ENCODE peak calls at places on chromosomes 12 and 14, in five cellular contexts. R is nephron progenitor cell, Q is neural progenitor cell, N is astrocyte, L is psoas muscle. G is an unnamed sample.

GRCh38 chr14:92726135-92726932 is 22.1 kb downstream of the LGMN start:
- DNase-seq in Q (no peak), R (no peak), L (peak; percentile 69), N (peak; percentile 89), G (peak; percentile 94)

GRCh38 chr12:54215990-54216579 is 27.3 kb upstream of the SMUG1 start:
- DNase-seq in N (no peak), R (no peak), L (no peak), Q (no peak), G (no peak)

GRCh38 chr12:81208193-81208946 is 130.5 kb downstream of the ACSS3 start:
- DNase-seq in L (no peak), R (no peak), Q (peak; percentile 47), N (no peak), G (no peak)

GRCh38 chr12:124588689-124589318 is 21.4 kb upstream of the NCOR2 start:
- DNase-seq in R (no peak), N (peak; percentile 81), Q (no peak), L (peak; percentile 58), G (peak; percentile 80)

GRCh38 chr12:27787559-27787958 is 7.5 kb upstream of the MANSC4 start:
- DNase-seq in N (no peak), R (no peak), Q (no peak), L (no peak), G (no peak)

GRCh38 chr14:92161521-92161920 is 39.8 kb downstream of the CPSF2 start:
- DNase-seq in L (no peak), N (no peak), Q (no peak), R (no peak), G (no peak)

GRCh38 chr12:20798561-20798960 is 11.9 kb upstream of the SLCO1B3 start:
- DNase-seq in Q (peak; percentile 56), N (peak; percentile 2), L (no peak), R (no peak), G (no peak)

GRCh38 chr14:60327447-60328331 is 78.7 kb downstream of the PPM1A start:
- DNase-seq in L (peak; percentile 50), Q (peak; percentile 43), N (peak; percentile 11), R (peak; percentile 41), G (no peak)

GRCh38 chr14:65850429-65851145 is 438.1 kb downstream of the FUT8 start:
- DNase-seq in R (no peak), N (no peak), Q (no peak), L (no peak), G (no peak)

GRCh38 chr12:49750027-49750977 is 8.9 kb downstream of the TMBIM6 start:
- DNase-seq in L (no peak), Q (peak; percentile 14), N (peak; percentile 39), R (no peak), G (peak; percentile 70)

GRCh38 chr14:98501335-98501734 is 770.7 kb downstream of the BCL11B start:
- DNase-seq in N (no peak), Q (no peak), R (no peak), L (no peak), G (no peak)

GRCh38 chr12:4133636-4134433 is 139.7 kb upstream of the CCND2 start:
- DNase-seq in L (no peak), Q (peak; percentile 34), R (no peak), N (no peak), G (no peak)

GRCh38 chr14:94673781-94674231 is 61.6 kb downstream of the SERPINA3 start:
- DNase-seq in R (no peak), L (no peak), Q (no peak), N (peak; percentile 12), G (no peak)

GRCh38 chr12:78403681-78404080 is 460.9 kb upstream of the SYT1 start:
- DNase-seq in L (no peak), Q (no peak), R (no peak), N (peak; percentile 87), G (no peak)

GRCh38 chr14:32588448-32589320 is 259.6 kb downstream of the AKAP6 start:
- DNase-seq in N (peak; percentile 40), Q (peak; percentile 65), L (no peak), R (peak; percentile 19), G (no peak)

GRCh38 chr14:92254786-92255185 is 68.2 kb upstream of the SLC24A4 start:
- DNase-seq in L (peak; percentile 60), N (peak; percentile 2), Q (peak; percentile 72), R (peak; percentile 52), G (no peak)

GRCh38 chr14:71551291-71551955 is 380.8 kb upstream of the RGS6 start:
- DNase-seq in L (no peak), N (peak; percentile 92), Q (no peak), R (no peak), G (no peak)

GRCh38 chr12:41228066-41228820 is 40.1 kb downstream of the PDZRN4 start:
- DNase-seq in Q (no peak), N (no peak), R (no peak), L (no peak), G (no peak)

GRCh38 chr12:24724765-24725307 is 224.1 kb downstream of the BCAT1 start:
- DNase-seq in N (no peak), L (no peak), R (no peak), Q (no peak), G (no peak)

GRCh38 chr12:1937481-1938224 is 19.2 kb upstream of the CACNA2D4 start:
- DNase-seq in N (no peak), L (no peak), Q (no peak), R (no peak), G (no peak)

GRCh38 chr12:55742719-55743130 is at the start of gene GDF11:
- DNase-seq in N (peak; percentile 64), Q (peak; percentile 95), R (no peak), L (peak; percentile 77), G (no peak)

GRCh38 chr12:18747960-18748359 is 10.0 kb downstream of the CAPZA3 start:
- DNase-seq in N (peak; percentile 98), R (no peak), Q (no peak), L (no peak), G (no peak)

GRCh38 chr14:89672636-89673279 is 255.7 kb upstream of the FOXN3 start:
- DNase-seq in Q (no peak), L (no peak), R (no peak), N (no peak), G (peak; percentile 47)

GRCh38 chr12:3152013-3152412 is 74.8 kb downstream of the TSPAN9 start:
- DNase-seq in Q (peak; percentile 42), R (no peak), N (peak; percentile 32), L (no peak), G (no peak)

GRCh38 chr12:50926415-50926814 is 25.9 kb upstream of the HIGD1C start:
- DNase-seq in R (no peak), N (no peak), Q (no peak), L (no peak), G (no peak)

GRCh38 chr14:95318870-95319311 is 817 bp downstream of the CLMN start:
- DNase-seq in N (no peak), Q (no peak), L (no peak), R (no peak), G (no peak)

GRCh38 chr14:94536836-94537235 is 24.4 kb upstream of the SERPINA4 start:
- DNase-seq in L (no peak), R (no peak), Q (no peak), N (no peak), G (no peak)

GRCh38 chr12:59149995-59150642 is 229.8 kb upstream of the LRIG3 start:
- DNase-seq in R (peak; percentile 32), N (peak; percentile 70), L (no peak), Q (peak; percentile 91), G (no peak)

GRCh38 chr12:42564540-42564939 is 25.0 kb downstream of the PRICKLE1 start:
- DNase-seq in Q (no peak), L (no peak), N (peak; percentile 73), R (no peak), G (no peak)

GRCh38 chr14:22587247-22587646 is 1.8 kb downstream of the DAD1 start:
- DNase-seq in R (no peak), L (no peak), Q (no peak), N (no peak), G (no peak)

GRCh38 chr14:22589096-22589839 is at the start of gene DAD1:
- DNase-seq in N (peak; percentile 98), L (peak; percentile 97), Q (peak; percentile 100), R (peak; percentile 99), G (peak; percentile 99)

GRCh38 chr14:22593189-22593588 is 4.2 kb upstream of the DAD1 start:
- DNase-seq in Q (no peak), L (no peak), R (no peak), N (no peak), G (no peak)

GRCh38 chr14:22583994-22584393 is 5.0 kb downstream of the DAD1 start:
- DNase-seq in R (no peak), Q (no peak), N (no peak), L (no peak), G (no peak)

DNA sequence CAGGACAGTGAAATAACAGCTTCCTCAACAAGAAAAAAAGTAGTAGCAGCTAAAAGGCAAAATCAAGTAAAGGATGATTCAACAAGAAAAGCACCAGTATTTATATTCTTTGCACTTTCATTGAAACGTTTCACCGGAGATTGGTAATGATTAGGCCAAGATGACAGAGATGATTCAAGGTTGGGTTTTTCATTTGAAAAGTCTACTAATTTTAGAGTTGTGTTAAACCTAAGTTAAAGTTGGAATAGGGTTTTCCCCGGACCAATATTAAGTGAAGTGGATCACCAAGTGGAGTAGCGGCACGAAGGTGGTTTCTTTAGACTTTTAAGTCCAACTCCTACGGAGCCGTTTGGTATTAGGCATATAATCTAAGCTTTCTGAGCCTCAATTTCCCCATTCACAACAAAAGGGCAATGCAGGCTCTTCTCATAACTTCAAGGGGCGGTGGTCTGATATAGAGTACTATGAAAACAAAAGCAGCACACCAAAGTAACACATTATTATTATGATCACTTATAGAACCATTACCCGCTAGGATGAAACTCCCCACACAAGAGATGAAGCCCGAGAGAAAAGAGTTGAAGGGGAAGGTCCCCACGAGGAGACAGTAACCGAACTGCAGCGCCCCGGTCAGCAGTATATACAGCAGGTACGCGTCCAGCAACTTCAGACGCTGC is 467 bp downstream of the DAD1 start:
- DNase-seq in L (no peak), R (no peak), N (no peak), Q (no peak), G (no peak)
- TF ChIP-seq CTCF in L (no peak), R (no peak), N (no peak), Q (no peak), G (no peak)

DNA sequence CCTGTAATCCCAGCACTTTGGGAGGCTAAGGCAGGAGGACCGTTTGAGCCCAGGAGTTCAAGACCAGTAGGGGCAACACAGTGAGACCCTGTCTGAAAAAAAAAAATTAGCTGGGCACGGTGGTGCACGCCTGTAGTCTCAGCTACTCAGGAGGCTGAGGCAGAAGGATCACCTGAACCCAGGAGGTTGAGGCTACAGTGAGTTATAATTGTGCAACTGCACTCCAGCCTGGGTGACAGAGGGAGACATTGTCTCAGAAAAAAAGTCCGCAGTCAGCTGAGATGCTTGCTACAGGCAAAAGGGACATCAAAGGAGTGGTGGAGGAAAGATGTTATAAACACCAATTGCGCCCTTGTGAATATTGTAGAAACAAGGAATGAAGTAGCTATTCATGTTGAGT is 77.8 kb downstream of the NDUFA12 start:
- DNase-seq in N (no peak), Q (no peak), R (no peak), L (no peak), G (no peak)
- TF ChIP-seq CTCF in N (no peak), Q (no peak), R (no peak), L (no peak), G (no peak)

GRCh38 chr12:17028348-17028747 is 422.4 kb upstream of the LMO3 start:
- DNase-seq in Q (peak; percentile 9), L (no peak), N (no peak), R (no peak), G (no peak)
- TF ChIP-seq CTCF in Q (peak; percentile 29), L (no peak), N (no peak), R (no peak), G (no peak)

DNA sequence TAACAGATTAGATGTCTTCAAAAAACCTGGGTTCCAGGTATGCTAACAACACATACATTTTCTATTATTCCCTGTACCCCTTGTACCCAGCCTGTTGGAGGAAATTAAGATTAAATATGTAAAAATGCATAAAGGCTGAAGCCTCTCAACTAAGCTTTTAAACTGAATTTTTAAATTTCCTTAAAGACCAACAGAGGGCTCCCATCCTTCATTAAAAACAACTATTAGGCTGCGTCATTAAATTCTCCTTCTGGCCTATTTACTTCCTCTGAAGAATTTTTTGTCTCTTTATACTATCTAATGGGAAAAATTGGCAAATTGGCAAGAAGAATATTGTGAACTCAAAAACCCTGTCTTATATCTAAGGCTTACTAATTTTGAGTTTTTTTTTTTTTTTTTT is 21.8 kb downstream of the SENP1 start:
- DNase-seq in R (no peak), L (no peak), Q (peak; percentile 5), N (no peak), G (no peak)
- TF ChIP-seq CTCF in R (no peak), L (peak; percentile 30), Q (peak; percentile 49), N (no peak), G (no peak)